ENCODE peak calls at places on chromosomes 7 and 10, in seven cellular contexts. U, V, B, I, E, M and N are unnamed samples. For H3K4me1, the result is how much of the 10 kb centered on the place peaks cover.

GRCh38 chr10:98242823-98243222 is 25.2 kb downstream of the LOXL4 start:
- DNase-seq in I (no peak), E (no peak), M (no peak), B (peak), U (no peak), V (no peak), N (no peak)

GRCh38 chr7:46215987-46216567 is 295.0 kb upstream of the IGFBP3 start:
- DNase-seq in U (no peak), V (no peak), M (peak), B (no peak), E (no peak), I (peak), N (no peak)

GRCh38 chr7:46243406-46243805 is 322.3 kb upstream of the IGFBP3 start:
- DNase-seq in B (no peak), U (no peak), E (no peak), I (no peak), V (no peak), M (no peak), N (no peak)

GRCh38 chr7:4083513-4083912 is 598.6 kb upstream of the FOXK1 start:
- DNase-seq in V (no peak), U (no peak), M (no peak), B (no peak), I (no peak), E (no peak), N (no peak)

GRCh38 chr7:25496394-25497103 is 268.3 kb upstream of the NPVF start:
- DNase-seq in I (no peak), M (no peak), V (no peak), B (no peak), E (no peak), U (no peak), N (no peak)

GRCh38 chr10:73096452-73097304 is at the start of gene P4HA1:
- DNase-seq in E (peak), B (peak), I (peak), V (peak), M (peak), U (peak), N (peak)

GRCh38 chr7:23234569-23235296 is 11.8 kb upstream of the GPNMB start:
- DNase-seq in I (no peak), M (no peak), B (no peak), U (no peak), V (no peak), E (no peak), N (no peak)

GRCh38 chr10:49096890-49097445 is 18.4 kb downstream of the VSTM4 start:
- DNase-seq in I (no peak), U (no peak), E (no peak), V (no peak), B (no peak), M (no peak), N (no peak)

GRCh38 chr10:42543840-42544372 is 94.5 kb downstream of the ZNF33B start:
- DNase-seq in U (no peak), I (peak), V (no peak), B (no peak), M (no peak), E (no peak), N (no peak)

GRCh38 chr10:50575477-50576244 is 48.1 kb downstream of the SGMS1 start:
- DNase-seq in B (no peak), E (no peak), I (no peak), U (no peak), V (no peak), M (no peak), N (no peak)

GRCh38 chr7:151767557-151767956 is 109.4 kb downstream of the PRKAG2 start:
- DNase-seq in V (no peak), B (no peak), E (peak), I (no peak), U (no peak), M (no peak), N (no peak)

GRCh38 chr7:151764056-151764920 is 112.6 kb downstream of the PRKAG2 start:
- DNase-seq in B (no peak), E (peak), I (no peak), U (no peak), M (no peak), V (no peak), N (no peak)

GRCh38 chr7:151773795-151774194 is 103.1 kb downstream of the PRKAG2 start:
- DNase-seq in I (no peak), E (peak), B (no peak), V (no peak), M (no peak), U (no peak), N (no peak)

GRCh38 chr7:151768805-151769188 is 108.1 kb downstream of the PRKAG2 start:
- DNase-seq in E (no peak), I (no peak), U (no peak), B (no peak), M (no peak), V (no peak), N (no peak)

DNA sequence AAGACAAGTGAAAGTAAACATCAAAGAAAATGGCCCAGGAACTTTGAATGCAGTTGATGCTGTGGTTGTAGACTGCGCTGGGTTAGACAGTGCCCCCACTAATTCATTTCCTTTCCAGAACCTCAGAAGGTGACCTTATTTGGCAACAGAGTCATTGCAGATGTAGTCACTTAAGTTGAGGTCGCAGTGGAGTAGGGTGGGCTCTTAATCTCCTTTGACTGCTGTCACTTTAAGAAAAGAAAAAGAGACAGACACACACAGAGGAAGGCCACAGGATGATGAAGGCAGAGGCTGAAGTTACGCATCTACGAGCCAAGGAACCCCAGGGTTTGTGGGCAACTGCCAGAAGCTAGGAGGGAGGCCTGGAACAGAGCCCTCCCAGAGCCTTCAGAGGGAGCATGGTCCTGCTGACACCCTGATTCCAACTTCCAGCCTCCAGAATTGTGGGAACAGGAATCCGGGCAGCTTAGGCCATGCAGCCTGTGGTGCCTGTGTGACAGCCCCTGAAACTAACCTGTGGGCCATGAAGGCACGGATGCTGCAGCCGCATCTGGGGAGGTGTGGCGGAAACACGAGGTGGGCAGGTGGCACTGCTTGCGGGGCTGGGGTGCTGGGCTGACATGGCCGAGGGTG is 107.6 kb downstream of the PRKAG2 start:
- DNase-seq in I (no peak), E (peak), M (no peak), B (no peak), U (no peak), V (peak), N (no peak)
- TF ChIP-seq POLR2A in I (no peak), E (no peak), M (no peak), B (no peak), U (no peak), V (no peak), N (no peak)

DNA sequence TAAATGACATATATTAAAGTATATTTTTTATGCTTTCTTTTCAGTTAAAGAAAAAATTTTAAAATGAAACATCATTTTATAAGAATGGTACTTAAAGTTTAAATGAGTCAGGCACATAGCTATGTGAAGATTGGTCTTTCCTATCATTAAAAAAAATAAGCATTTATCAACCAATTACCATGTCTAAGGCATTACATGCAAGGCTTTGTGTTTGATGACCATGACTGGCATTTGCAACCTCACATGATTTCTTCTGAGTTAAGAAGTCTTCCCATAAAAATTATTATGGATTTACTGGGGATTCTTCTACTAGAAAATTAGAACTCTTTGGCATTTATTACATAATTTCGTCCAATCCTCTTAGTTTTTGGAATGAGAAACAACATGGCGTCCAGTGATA is 776.1 kb downstream of the MAGI2 start:
- DNase-seq in B (peak), I (no peak), M (no peak), V (no peak), E (no peak), U (no peak), N (no peak)
- H3K27ac ChIP-seq in B (no peak), I (no peak), M (no peak), V (no peak), E (no peak), U (no peak), N (no peak)

GRCh38 chr10:14600065-14600464 is 174.6 kb downstream of the FAM107B start:
- DNase-seq in E (no peak), M (no peak), U (no peak), B (no peak), I (no peak), V (no peak), N (no peak)
- H3K4me1 ChIP-seq in E (under half), M (under half), U (under half), B (under half), I (under half), V (under half), N (under half)

GRCh38 chr7:100640438-100641410 is 628 bp downstream of the TFR2 start:
- DNase-seq in I (no peak), V (no peak), E (no peak), M (no peak), B (no peak), U (no peak), N (no peak)

GRCh38 chr7:100641860-100642533 is 645 bp upstream of the TFR2 start:
- DNase-seq in I (no peak), U (no peak), E (no peak), V (no peak), B (no peak), M (no peak), N (no peak)

GRCh38 chr7:100641463-100641859 is at the start of gene TFR2:
- DNase-seq in M (no peak), U (no peak), E (no peak), I (no peak), B (no peak), V (no peak), N (no peak)

GRCh38 chr7:100639995-100640394 is 1.4 kb downstream of the TFR2 start:
- DNase-seq in V (no peak), B (no peak), M (no peak), E (no peak), I (no peak), U (no peak), N (no peak)

DNA sequence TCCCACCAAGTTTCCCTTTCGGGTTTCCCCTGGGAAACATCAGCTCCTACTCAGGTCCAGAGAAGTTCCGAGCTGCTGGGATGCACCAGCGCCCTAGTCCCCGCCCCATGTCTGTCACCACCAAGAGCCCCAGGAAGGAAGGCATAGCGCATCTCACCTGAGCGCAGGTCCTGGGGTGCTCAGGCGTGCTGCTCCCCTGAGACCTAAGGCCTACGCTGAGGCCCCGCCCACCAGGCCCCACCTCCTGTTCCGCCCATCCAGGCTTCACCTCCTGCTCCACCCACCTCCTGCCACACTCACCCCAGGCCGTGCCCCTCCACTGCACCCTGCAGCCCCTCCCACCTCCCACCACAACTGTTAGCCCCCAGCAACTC is 1.2 kb upstream of the TFR2 start:
- DNase-seq in M (peak), E (no peak), B (no peak), V (peak), I (no peak), U (no peak), N (no peak)
- TF ChIP-seq POLR2A in M (no peak), E (no peak), B (no peak), V (no peak), I (no peak), U (no peak), N (no peak)

DNA sequence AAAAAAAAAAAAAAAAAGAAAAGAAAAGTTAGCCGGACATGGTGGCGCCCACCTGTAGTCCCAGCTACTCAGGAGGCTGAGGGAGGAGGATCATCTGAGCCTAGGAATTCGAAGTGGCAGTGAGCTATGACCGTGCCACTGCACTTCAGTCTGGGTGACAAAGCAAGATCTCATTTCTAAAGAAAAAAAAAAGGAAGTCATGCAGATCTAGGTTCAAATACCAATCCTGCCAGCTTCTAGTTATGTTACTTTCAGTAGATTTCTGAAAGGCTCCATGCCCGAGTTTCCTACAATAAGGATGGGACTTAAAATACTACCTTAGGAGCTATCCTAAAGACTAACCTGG is 4.5 kb downstream of the ZC3HAV1 start:
- DNase-seq in I (no peak), E (no peak), M (no peak), U (no peak), V (no peak), B (no peak), N (no peak)
- H3K27ac ChIP-seq in I (no peak), E (no peak), M (peak), U (no peak), V (peak), B (no peak), N (no peak)

DNA sequence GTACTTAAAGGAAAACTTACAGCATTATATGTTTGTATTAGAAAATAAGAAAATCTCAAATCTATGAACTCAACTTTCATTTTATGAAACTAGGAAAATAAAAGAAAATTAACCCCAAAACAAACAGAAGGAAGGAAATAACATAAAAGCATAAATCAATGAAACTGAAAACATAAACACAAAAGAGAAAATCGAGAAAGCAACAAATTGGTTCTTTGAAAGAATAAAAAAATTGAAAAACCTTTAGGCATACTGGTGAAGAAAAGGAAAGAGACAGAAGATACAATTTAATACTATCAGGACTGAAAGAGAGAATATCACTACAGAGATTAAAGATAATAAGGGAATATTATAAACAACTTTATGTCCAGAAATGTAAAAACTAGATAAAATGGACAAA is 21.2 kb downstream of the PRTFDC1 start:
- DNase-seq in U (no peak), M (no peak), I (no peak), E (no peak), B (no peak), V (no peak), N (no peak)
- H3K4me1 ChIP-seq in U (under half), M (under half), I (under half), E (under half), B (under half), V (under half), N (under half)

GRCh38 chr7:1811850-1812692 is 142.0 kb downstream of the ELFN1 start:
- DNase-seq in V (no peak), I (peak), M (peak), E (peak), B (no peak), U (no peak), N (no peak)
- TF ChIP-seq POLR2A in V (no peak), I (no peak), M (no peak), E (no peak), B (no peak), U (no peak), N (no peak)

DNA sequence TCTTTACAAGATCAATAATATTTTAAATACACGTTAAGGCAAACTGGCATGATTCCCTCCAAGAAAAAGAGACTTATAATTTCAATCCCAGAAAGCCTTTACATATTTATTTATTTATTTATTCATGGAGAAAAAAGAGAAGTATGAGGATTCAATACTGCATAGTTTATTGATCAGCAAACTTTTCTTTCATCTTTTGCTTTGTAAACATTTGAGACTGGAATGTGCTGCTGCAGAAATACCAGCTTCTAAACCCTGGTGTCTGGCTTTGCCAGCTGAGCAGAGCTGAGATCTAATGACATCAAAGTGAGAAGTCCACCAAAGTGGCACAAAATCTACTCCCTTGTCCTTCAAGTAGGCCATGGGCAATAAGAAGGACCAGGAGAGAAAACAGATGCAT is 93.7 kb upstream of the STK17A start:
- DNase-seq in V (no peak), B (no peak), E (no peak), I (no peak), U (no peak), M (no peak), N (no peak)
- H3K27ac ChIP-seq in V (no peak), B (no peak), E (no peak), I (no peak), U (no peak), M (no peak), N (no peak)

DNA sequence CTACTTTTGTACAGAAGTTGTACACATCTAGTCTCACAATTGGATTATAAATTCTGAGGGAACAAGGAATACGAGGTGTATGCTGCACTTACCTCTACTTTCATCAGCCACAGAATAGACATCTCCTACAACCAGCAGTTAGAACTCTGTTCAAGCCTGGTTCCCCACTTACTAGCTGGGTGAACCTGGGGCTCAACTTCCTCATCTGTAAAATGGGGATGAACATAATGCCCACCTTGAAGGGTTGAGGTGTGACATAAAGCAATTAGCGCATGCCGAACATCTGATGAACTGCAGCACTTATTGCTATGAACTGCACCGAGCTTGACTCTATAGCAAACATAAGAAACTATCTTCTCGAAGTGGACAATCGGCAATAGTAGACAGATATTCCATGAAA is 25.3 kb downstream of the XPNPEP1 start:
- DNase-seq in B (no peak), I (no peak), E (no peak), M (no peak), V (no peak), U (no peak), N (no peak)
- H3K4me1 ChIP-seq in B (under half), I (under half), E (half or more), M (half or more), V (half or more), U (under half), N (under half)